ENCODE peak calls at places on chromosomes 6 and 20, in ten cellular contexts. One of them, this sample, is unnamed.

GRCh38 chr6:122563364-122564052 is 46.7 kb upstream of the PKIB start:
- DNase-seq in stomach: no peak
- DNase-seq in right lobe of liver: no peak
- DNase-seq in heart left ventricle: no peak
- DNase-seq in breast epithelium: no peak
- DNase-seq in body of pancreas: no peak
- DNase-seq in endothelial cell of umbilical vein: no peak
- DNase-seq in A549: no peak
- DNase-seq in spleen: no peak
- DNase-seq in ovary: no peak
- DNase-seq in this sample: no peak

GRCh38 chr20:63521602-63522001 is 1.0 kb downstream of the PPDPF start:
- DNase-seq in stomach: no peak
- DNase-seq in right lobe of liver: peak; percentile 44
- DNase-seq in heart left ventricle: no peak
- DNase-seq in breast epithelium: no peak
- DNase-seq in body of pancreas: peak; percentile 20
- DNase-seq in endothelial cell of umbilical vein: no peak
- DNase-seq in A549: no peak
- DNase-seq in spleen: peak; percentile 82
- DNase-seq in ovary: no peak
- DNase-seq in this sample: no peak

GRCh38 chr20:17327185-17327780 is 100.4 kb downstream of the PCSK2 start:
- DNase-seq in stomach: no peak
- DNase-seq in right lobe of liver: no peak
- DNase-seq in heart left ventricle: no peak
- DNase-seq in breast epithelium: no peak
- DNase-seq in body of pancreas: peak; percentile 18
- DNase-seq in endothelial cell of umbilical vein: no peak
- DNase-seq in A549: no peak
- DNase-seq in spleen: no peak
- DNase-seq in ovary: no peak
- DNase-seq in this sample: no peak

GRCh38 chr6:36126553-36127458 is 3.5 kb upstream of the MAPK13 start:
- DNase-seq in stomach: no peak
- DNase-seq in right lobe of liver: peak; percentile 33
- DNase-seq in heart left ventricle: no peak
- DNase-seq in breast epithelium: no peak
- DNase-seq in body of pancreas: no peak
- DNase-seq in endothelial cell of umbilical vein: peak; percentile 45
- DNase-seq in A549: peak; percentile 11
- DNase-seq in spleen: no peak
- DNase-seq in ovary: no peak
- DNase-seq in this sample: no peak

GRCh38 chr6:136510782-136511181 is 39.4 kb downstream of the MAP7 start:
- DNase-seq in stomach: no peak
- DNase-seq in right lobe of liver: no peak
- DNase-seq in heart left ventricle: no peak
- DNase-seq in breast epithelium: no peak
- DNase-seq in body of pancreas: no peak
- DNase-seq in endothelial cell of umbilical vein: no peak
- DNase-seq in A549: no peak
- DNase-seq in spleen: no peak
- DNase-seq in ovary: no peak
- DNase-seq in this sample: no peak

GRCh38 chr6:48476257-48476656 is 365.3 kb upstream of the PTCHD4 start:
- DNase-seq in stomach: no peak
- DNase-seq in right lobe of liver: no peak
- DNase-seq in heart left ventricle: no peak
- DNase-seq in breast epithelium: no peak
- DNase-seq in body of pancreas: no peak
- DNase-seq in endothelial cell of umbilical vein: peak; percentile 45
- DNase-seq in A549: peak; percentile 6
- DNase-seq in spleen: no peak
- DNase-seq in ovary: no peak
- DNase-seq in this sample: no peak

GRCh38 chr20:1860446-1860845 is 34.8 kb upstream of the SIRPA start:
- DNase-seq in stomach: no peak
- DNase-seq in right lobe of liver: no peak
- DNase-seq in heart left ventricle: no peak
- DNase-seq in breast epithelium: no peak
- DNase-seq in body of pancreas: no peak
- DNase-seq in endothelial cell of umbilical vein: no peak
- DNase-seq in A549: no peak
- DNase-seq in spleen: no peak
- DNase-seq in ovary: no peak
- DNase-seq in this sample: no peak

GRCh38 chr20:60137657-60138245 is 179.5 kb downstream of the CDH26 start:
- DNase-seq in stomach: no peak
- DNase-seq in right lobe of liver: no peak
- DNase-seq in heart left ventricle: no peak
- DNase-seq in breast epithelium: no peak
- DNase-seq in body of pancreas: no peak
- DNase-seq in endothelial cell of umbilical vein: no peak
- DNase-seq in A549: peak; percentile 23
- DNase-seq in spleen: no peak
- DNase-seq in ovary: no peak
- DNase-seq in this sample: no peak

GRCh38 chr20:61901421-61902212 is 164.1 kb downstream of the TAF4 start:
- DNase-seq in stomach: no peak
- DNase-seq in right lobe of liver: no peak
- DNase-seq in heart left ventricle: no peak
- DNase-seq in breast epithelium: no peak
- DNase-seq in body of pancreas: no peak
- DNase-seq in endothelial cell of umbilical vein: no peak
- DNase-seq in A549: no peak
- DNase-seq in spleen: peak; percentile 64
- DNase-seq in ovary: no peak
- DNase-seq in this sample: no peak

GRCh38 chr6:64926051-64926450 is 781.0 kb downstream of the EYS start:
- DNase-seq in stomach: no peak
- DNase-seq in right lobe of liver: no peak
- DNase-seq in heart left ventricle: no peak
- DNase-seq in breast epithelium: no peak
- DNase-seq in body of pancreas: no peak
- DNase-seq in endothelial cell of umbilical vein: no peak
- DNase-seq in A549: no peak
- DNase-seq in spleen: no peak
- DNase-seq in ovary: no peak
- DNase-seq in this sample: no peak

GRCh38 chr6:64920257-64920656 is 786.8 kb downstream of the EYS start:
- DNase-seq in stomach: no peak
- DNase-seq in right lobe of liver: no peak
- DNase-seq in heart left ventricle: no peak
- DNase-seq in breast epithelium: no peak
- DNase-seq in body of pancreas: no peak
- DNase-seq in endothelial cell of umbilical vein: no peak
- DNase-seq in A549: no peak
- DNase-seq in spleen: no peak
- DNase-seq in ovary: no peak
- DNase-seq in this sample: no peak
- TF ChIP-seq POLR2A in stomach: no peak
- TF ChIP-seq POLR2A in right lobe of liver: no peak
- TF ChIP-seq POLR2A in heart left ventricle: no peak
- TF ChIP-seq POLR2A in breast epithelium: no peak
- TF ChIP-seq POLR2A in body of pancreas: no peak
- TF ChIP-seq POLR2A in endothelial cell of umbilical vein: no peak
- TF ChIP-seq POLR2A in A549: no peak
- TF ChIP-seq POLR2A in spleen: no peak
- TF ChIP-seq POLR2A in ovary: no peak
- TF ChIP-seq POLR2A in this sample: no peak

GRCh38 chr6:11423667-11424066 is 113.9 kb upstream of the TMEM170B start:
- DNase-seq in stomach: no peak
- DNase-seq in right lobe of liver: no peak
- DNase-seq in heart left ventricle: no peak
- DNase-seq in breast epithelium: no peak
- DNase-seq in body of pancreas: no peak
- DNase-seq in endothelial cell of umbilical vein: peak; percentile 31
- DNase-seq in A549: no peak
- DNase-seq in spleen: no peak
- DNase-seq in ovary: no peak
- DNase-seq in this sample: no peak

GRCh38 chr6:11425431-11425871 is 112.1 kb upstream of the TMEM170B start:
- DNase-seq in stomach: no peak
- DNase-seq in right lobe of liver: no peak
- DNase-seq in heart left ventricle: no peak
- DNase-seq in breast epithelium: no peak
- DNase-seq in body of pancreas: no peak
- DNase-seq in endothelial cell of umbilical vein: no peak
- DNase-seq in A549: peak; percentile 48
- DNase-seq in spleen: no peak
- DNase-seq in ovary: no peak
- DNase-seq in this sample: no peak

GRCh38 chr6:11423072-11423471 is 114.5 kb upstream of the TMEM170B start:
- DNase-seq in stomach: no peak
- DNase-seq in right lobe of liver: no peak
- DNase-seq in heart left ventricle: no peak
- DNase-seq in breast epithelium: no peak
- DNase-seq in body of pancreas: no peak
- DNase-seq in endothelial cell of umbilical vein: no peak
- DNase-seq in A549: no peak
- DNase-seq in spleen: no peak
- DNase-seq in ovary: no peak
- DNase-seq in this sample: no peak

GRCh38 chr6:11425876-11426275 is 111.7 kb upstream of the TMEM170B start:
- DNase-seq in stomach: no peak
- DNase-seq in right lobe of liver: no peak
- DNase-seq in heart left ventricle: no peak
- DNase-seq in breast epithelium: no peak
- DNase-seq in body of pancreas: no peak
- DNase-seq in endothelial cell of umbilical vein: no peak
- DNase-seq in A549: no peak
- DNase-seq in spleen: no peak
- DNase-seq in ovary: no peak
- DNase-seq in this sample: no peak

GRCh38 chr6:11424395-11425050 is 113.0 kb upstream of the TMEM170B start:
- DNase-seq in stomach: no peak
- DNase-seq in right lobe of liver: no peak
- DNase-seq in heart left ventricle: no peak
- DNase-seq in breast epithelium: no peak
- DNase-seq in body of pancreas: no peak
- DNase-seq in endothelial cell of umbilical vein: no peak
- DNase-seq in A549: no peak
- DNase-seq in spleen: no peak
- DNase-seq in ovary: no peak
- DNase-seq in this sample: no peak
- H3K4me1 ChIP-seq in stomach: peaks cover 7% of the 10 kb centered on the region
- H3K4me1 ChIP-seq in right lobe of liver: no peaks in the 10 kb centered on the region
- H3K4me1 ChIP-seq in heart left ventricle: peaks cover 16% of the 10 kb centered on the region
- H3K4me1 ChIP-seq in breast epithelium: no peaks in the 10 kb centered on the region
- H3K4me1 ChIP-seq in body of pancreas: no peaks in the 10 kb centered on the region
- H3K4me1 ChIP-seq in endothelial cell of umbilical vein: peaks cover 64% of the 10 kb centered on the region
- H3K4me1 ChIP-seq in A549: peaks cover 72% of the 10 kb centered on the region
- H3K4me1 ChIP-seq in spleen: peaks cover 7% of the 10 kb centered on the region
- H3K4me1 ChIP-seq in ovary: peaks cover 3% of the 10 kb centered on the region
- H3K4me1 ChIP-seq in this sample: peaks cover 39% of the 10 kb centered on the region

GRCh38 chr6:161271343-161272019 is 2.4 kb downstream of the AGPAT4 start:
- DNase-seq in stomach: no peak
- DNase-seq in right lobe of liver: no peak
- DNase-seq in heart left ventricle: no peak
- DNase-seq in breast epithelium: no peak
- DNase-seq in body of pancreas: no peak
- DNase-seq in endothelial cell of umbilical vein: no peak
- DNase-seq in A549: no peak
- DNase-seq in spleen: no peak
- DNase-seq in ovary: no peak
- DNase-seq in this sample: no peak

GRCh38 chr6:161273356-161273751 is 507 bp downstream of the AGPAT4 start:
- DNase-seq in stomach: no peak
- DNase-seq in right lobe of liver: no peak
- DNase-seq in heart left ventricle: no peak
- DNase-seq in breast epithelium: no peak
- DNase-seq in body of pancreas: no peak
- DNase-seq in endothelial cell of umbilical vein: peak; percentile 61
- DNase-seq in A549: no peak
- DNase-seq in spleen: no peak
- DNase-seq in ovary: no peak
- DNase-seq in this sample: no peak

GRCh38 chr6:161274488-161274858 is 612 bp upstream of the AGPAT4 start:
- DNase-seq in stomach: no peak
- DNase-seq in right lobe of liver: no peak
- DNase-seq in heart left ventricle: no peak
- DNase-seq in breast epithelium: no peak
- DNase-seq in body of pancreas: no peak
- DNase-seq in endothelial cell of umbilical vein: no peak
- DNase-seq in A549: no peak
- DNase-seq in spleen: no peak
- DNase-seq in ovary: no peak
- DNase-seq in this sample: no peak

GRCh38 chr6:161272600-161273355 is 1.1 kb downstream of the AGPAT4 start:
- DNase-seq in stomach: no peak
- DNase-seq in right lobe of liver: no peak
- DNase-seq in heart left ventricle: no peak
- DNase-seq in breast epithelium: no peak
- DNase-seq in body of pancreas: no peak
- DNase-seq in endothelial cell of umbilical vein: peak; percentile 46
- DNase-seq in A549: no peak
- DNase-seq in spleen: no peak
- DNase-seq in ovary: no peak
- DNase-seq in this sample: no peak

DNA sequence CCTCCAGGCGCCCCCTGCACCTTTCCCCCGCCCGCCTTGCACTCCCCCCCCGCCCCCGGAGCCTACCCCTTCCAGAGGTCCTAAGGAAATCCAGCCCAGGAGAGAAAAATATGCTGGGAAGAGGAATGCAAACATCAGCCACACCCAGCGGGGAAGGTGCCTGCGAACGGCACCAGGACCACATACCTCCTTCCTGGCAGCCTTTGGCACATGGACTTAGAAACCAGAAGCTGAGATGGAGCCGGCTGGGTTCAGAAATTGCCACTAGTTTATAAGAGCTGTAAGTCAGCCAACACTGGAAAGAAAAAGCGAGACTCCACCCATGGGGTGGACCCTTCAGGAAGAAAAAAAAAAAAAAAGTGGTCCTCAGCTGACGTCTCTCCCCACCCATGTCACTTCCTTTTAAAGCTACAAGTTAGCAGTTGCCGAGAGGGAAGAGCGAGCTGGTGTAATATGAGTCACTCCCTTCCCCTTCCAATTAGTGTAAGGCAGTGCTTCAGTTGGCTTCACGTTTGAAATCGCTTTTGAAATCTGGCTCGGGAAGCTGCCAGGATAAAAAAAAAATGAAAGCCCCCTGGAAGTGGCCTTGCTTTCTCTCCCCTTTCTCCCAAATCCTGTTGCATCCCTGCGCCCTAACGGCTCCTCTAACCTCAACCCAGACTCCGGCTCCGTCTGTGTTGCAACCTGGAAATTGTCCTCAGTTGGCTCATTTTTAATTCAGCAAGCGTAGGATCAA is at the start of gene AGPAT4:
- DNase-seq in stomach: peak; percentile 41
- DNase-seq in right lobe of liver: no peak
- DNase-seq in heart left ventricle: peak; percentile 64
- DNase-seq in breast epithelium: no peak
- DNase-seq in body of pancreas: peak; percentile 76
- DNase-seq in endothelial cell of umbilical vein: peak; percentile 98
- DNase-seq in A549: peak; percentile 85
- DNase-seq in spleen: no peak
- DNase-seq in ovary: peak; percentile 62
- DNase-seq in this sample: peak; percentile 22
- TF ChIP-seq POLR2A in stomach: no peak
- TF ChIP-seq POLR2A in right lobe of liver: no peak
- TF ChIP-seq POLR2A in heart left ventricle: peak; percentile 47
- TF ChIP-seq POLR2A in breast epithelium: no peak
- TF ChIP-seq POLR2A in body of pancreas: no peak
- TF ChIP-seq POLR2A in endothelial cell of umbilical vein: peak; percentile 63
- TF ChIP-seq POLR2A in A549: no peak
- TF ChIP-seq POLR2A in spleen: no peak
- TF ChIP-seq POLR2A in ovary: no peak
- TF ChIP-seq POLR2A in this sample: peak; percentile 61

GRCh38 chr6:131143319-131143718 is 8.1 kb downstream of the AKAP7 start:
- DNase-seq in stomach: no peak
- DNase-seq in right lobe of liver: no peak
- DNase-seq in heart left ventricle: no peak
- DNase-seq in breast epithelium: no peak
- DNase-seq in body of pancreas: no peak
- DNase-seq in endothelial cell of umbilical vein: no peak
- DNase-seq in A549: no peak
- DNase-seq in spleen: no peak
- DNase-seq in ovary: no peak
- DNase-seq in this sample: no peak
- H3K4me1 ChIP-seq in stomach: no peaks in the 10 kb centered on the region
- H3K4me1 ChIP-seq in right lobe of liver: no peaks in the 10 kb centered on the region
- H3K4me1 ChIP-seq in heart left ventricle: no peaks in the 10 kb centered on the region
- H3K4me1 ChIP-seq in breast epithelium: no peaks in the 10 kb centered on the region
- H3K4me1 ChIP-seq in body of pancreas: no peaks in the 10 kb centered on the region
- H3K4me1 ChIP-seq in endothelial cell of umbilical vein: no peaks in the 10 kb centered on the region
- H3K4me1 ChIP-seq in A549: no peaks in the 10 kb centered on the region
- H3K4me1 ChIP-seq in spleen: no peaks in the 10 kb centered on the region
- H3K4me1 ChIP-seq in ovary: no peaks in the 10 kb centered on the region
- H3K4me1 ChIP-seq in this sample: no peaks in the 10 kb centered on the region

This sample was measured in tibial nerve.